ENCODE peak calls at places on chromosomes 4 and X, in seven cellular contexts. T is epithelial cell of prostate, Q is NCI-H774, G is GM06990, V is KG1, A is C1 segment of cervical spinal cord, P is EH. Z is an unnamed sample.

GRCh38 chr4:6929735-6930464 is 20.3 kb downstream of the TBC1D14 start:
- DNase-seq in T (no peak), Q (no peak), G (no peak), V (no peak), A (peak; percentile 36), P (no peak), Z (peak; percentile 77)

GRCh38 chr4:183515411-183515810 is 10.6 kb downstream of the ING2 start:
- DNase-seq in T (no peak), Q (no peak), G (no peak), V (no peak), A (no peak), P (no peak), Z (no peak)

GRCh38 chr4:187789078-187789477 is 206.5 kb upstream of the ZFP42 start:
- DNase-seq in T (no peak), Q (no peak), G (no peak), V (no peak), A (no peak), P (no peak), Z (no peak)

GRCh38 chr4:33037464-33037863 is 2317.3 kb downstream of the PCDH7 start:
- DNase-seq in T (no peak), Q (no peak), G (no peak), V (no peak), A (no peak), P (no peak), Z (no peak)

GRCh38 chr4:144518181-144518895 is 127.6 kb upstream of the HHIP start:
- DNase-seq in T (no peak), Q (no peak), G (no peak), V (no peak), A (no peak), P (peak; percentile 1), Z (no peak)

GRCh38 chr4:131302108-131302507 is 1847.0 kb upstream of the PCDH10 start:
- DNase-seq in T (no peak), Q (no peak), G (no peak), V (no peak), A (no peak), P (no peak), Z (no peak)

GRCh38 chrX:41684138-41684537 is 4.6 kb upstream of the GPR34 start:
- DNase-seq in T (no peak), Q (no peak), G (no peak), V (no peak), A (no peak), P (peak; percentile 32), Z (no peak)

GRCh38 chrX:140141444-140142029 is 176.2 kb upstream of the CXorf66 start:
- DNase-seq in T (no peak), Q (no peak), G (no peak), V (no peak), A (no peak), P (peak; percentile 9), Z (peak; percentile 38)

GRCh38 chrX:39258331-39258730 is 457.1 kb downstream of the MID1IP1 start:
- DNase-seq in T (no peak), Q (peak; percentile 5), G (no peak), V (no peak), A (no peak), P (no peak), Z (no peak)

GRCh38 chr4:154506253-154506652 is 14.7 kb upstream of the DCHS2 start:
- DNase-seq in T (no peak), Q (no peak), G (no peak), V (no peak), A (peak; percentile 2), P (peak; percentile 37), Z (no peak)

GRCh38 chr4:99447079-99447478 is 11.9 kb upstream of the ADH7 start:
- DNase-seq in T (peak; percentile 70), Q (no peak), G (peak; percentile 28), V (no peak), A (no peak), P (peak; percentile 69), Z (no peak)

GRCh38 chr4:118765399-118765798 is 70.5 kb downstream of the SEC24D start:
- DNase-seq in T (peak; percentile 59), Q (no peak), G (no peak), V (no peak), A (no peak), P (peak; percentile 99), Z (no peak)

GRCh38 chrX:25144043-25144940 is 128.5 kb upstream of the ARX start:
- DNase-seq in T (no peak), Q (peak; percentile 1), G (no peak), V (no peak), A (peak; percentile 18), P (peak; percentile 50), Z (peak; percentile 80)

GRCh38 chr4:134201216-134202098 is at the start of gene PABPC4L:
- DNase-seq in T (no peak), Q (no peak), G (no peak), V (no peak), A (no peak), P (peak; percentile 80), Z (peak; percentile 32)

GRCh38 chr4:94880976-94881375 is 123.2 kb downstream of the BMPR1B start:
- DNase-seq in T (no peak), Q (no peak), G (no peak), V (no peak), A (no peak), P (peak; percentile 27), Z (no peak)

GRCh38 chrX:119398974-119399771 is at the start of gene SLC25A43:
- DNase-seq in T (no peak), Q (peak; percentile 12), G (peak; percentile 74), V (no peak), A (peak; percentile 26), P (peak; percentile 51), Z (peak; percentile 19)

GRCh38 chrX:581717-582116 is 48.9 kb upstream of the SHOX start:
- DNase-seq in T (no peak), Q (no peak), G (no peak), V (no peak), A (no peak), P (peak; percentile 38), Z (no peak)

GRCh38 chrX:8341814-8342590 is 122.6 kb upstream of the VCX3B start:
- DNase-seq in T (peak; percentile 16), Q (no peak), G (no peak), V (no peak), A (no peak), P (no peak), Z (no peak)

GRCh38 chr4:57418133-57418532 is 307.9 kb upstream of the IGFBP7 start:
- DNase-seq in T (no peak), Q (no peak), G (no peak), V (no peak), A (no peak), P (no peak), Z (no peak)

GRCh38 chr4:141247430-141247780 is 26.7 kb downstream of the ZNF330 start:
- DNase-seq in T (no peak), Q (no peak), G (no peak), V (no peak), A (no peak), P (no peak), Z (no peak)

GRCh38 chrX:70508296-70508911 is 63.8 kb downstream of the DLG3 start:
- DNase-seq in T (no peak), Q (peak; percentile 31), G (no peak), V (no peak), A (no peak), P (peak; percentile 19), Z (no peak)

GRCh38 chr4:176833416-176833815 is 40.7 kb upstream of the VEGFC start:
- DNase-seq in T (no peak), Q (no peak), G (no peak), V (no peak), A (no peak), P (peak; percentile 40), Z (no peak)

GRCh38 chr4:85756938-85757337 is 282.0 kb downstream of the ARHGAP24 start:
- DNase-seq in T (no peak), Q (no peak), G (no peak), V (no peak), A (no peak), P (peak; percentile 68), Z (no peak)

GRCh38 chr4:151522790-151523332 is 113.9 kb downstream of the FHIP1A start:
- DNase-seq in T (no peak), Q (no peak), G (no peak), V (no peak), A (no peak), P (no peak), Z (no peak)

GRCh38 chr4:104491826-104492771 is 2.6 kb downstream of the CXXC4 start:
- DNase-seq in T (no peak), Q (peak; percentile 32), G (peak; percentile 70), V (no peak), A (peak; percentile 45), P (peak; percentile 1), Z (peak; percentile 23)

GRCh38 chr4:78347527-78347926 is 204.0 kb upstream of the ANXA3 start:
- DNase-seq in T (no peak), Q (no peak), G (no peak), V (no peak), A (no peak), P (no peak), Z (no peak)

GRCh38 chrX:120781416-120781815 is 94.2 kb downstream of the CT47B1 start:
- DNase-seq in T (no peak), Q (no peak), G (no peak), V (no peak), A (no peak), P (peak; percentile 52), Z (no peak)

GRCh38 chr4:3642056-3642630 is 109.9 kb upstream of the LRPAP1 start:
- DNase-seq in T (no peak), Q (no peak), G (no peak), V (no peak), A (no peak), P (no peak), Z (no peak)

GRCh38 chrX:97854071-97854470 is 970.4 kb downstream of the RPA4 start:
- DNase-seq in T (no peak), Q (no peak), G (no peak), V (no peak), A (no peak), P (no peak), Z (no peak)

GRCh38 chr4:121822796-121823504 is 733 bp downstream of the CCNA2 start:
- DNase-seq in T (no peak), Q (no peak), G (no peak), V (peak; percentile 77), A (peak; percentile 15), P (peak; percentile 48), Z (peak; percentile 30)

GRCh38 chr4:154491341-154491679 is 289 bp downstream of the DCHS2 start:
- DNase-seq in T (no peak), Q (no peak), G (no peak), V (no peak), A (no peak), P (peak; percentile 17), Z (no peak)

GRCh38 chr4:16457944-16458343 is 231.7 kb upstream of the TAPT1 start:
- DNase-seq in T (no peak), Q (no peak), G (no peak), V (no peak), A (no peak), P (peak; percentile 62), Z (no peak)

GRCh38 chr4:107721436-107722090 is 1.5 kb upstream of the PAPSS1 start:
- DNase-seq in T (no peak), Q (no peak), G (peak; percentile 50), V (no peak), A (no peak), P (no peak), Z (no peak)

GRCh38 chr4:28357985-28358384 is 1497.3 kb downstream of the STIM2 start:
- DNase-seq in T (no peak), Q (no peak), G (no peak), V (no peak), A (no peak), P (peak; percentile 50), Z (peak; percentile 13)